ENCODE peak calls at places on chromosome 22, in eight cellular contexts. One of them, this sample, is unnamed.

GRCh38 chr22:29947410-29948387 is 64.7 kb downstream of the MTMR3 start:
- DNase-seq in fibroblast of lung: peak; percentile 35
- DNase-seq in K562: no peak
- DNase-seq in colonic mucosa: no peak
- DNase-seq in Karpas-422: no peak
- DNase-seq in mammary epithelial cell: no peak
- DNase-seq in H1: no peak
- DNase-seq in GM23248: peak; percentile 63
- DNase-seq in this sample: peak; percentile 66

GRCh38 chr22:30695871-30696655 is 1.4 kb downstream of the OSBP2 start:
- DNase-seq in fibroblast of lung: no peak
- DNase-seq in K562: no peak
- DNase-seq in colonic mucosa: no peak
- DNase-seq in Karpas-422: no peak
- DNase-seq in mammary epithelial cell: no peak
- DNase-seq in H1: no peak
- DNase-seq in GM23248: no peak
- DNase-seq in this sample: no peak

GRCh38 chr22:45889539-45890350 is 87.2 kb downstream of the WNT7B start:
- DNase-seq in fibroblast of lung: peak; percentile 24
- DNase-seq in K562: no peak
- DNase-seq in colonic mucosa: no peak
- DNase-seq in Karpas-422: no peak
- DNase-seq in mammary epithelial cell: no peak
- DNase-seq in H1: no peak
- DNase-seq in GM23248: peak; percentile 32
- DNase-seq in this sample: peak; percentile 40

GRCh38 chr22:41341012-41341411 is 39.7 kb downstream of the ZC3H7B start:
- DNase-seq in fibroblast of lung: no peak
- DNase-seq in K562: no peak
- DNase-seq in colonic mucosa: no peak
- DNase-seq in Karpas-422: no peak
- DNase-seq in mammary epithelial cell: no peak
- DNase-seq in H1: no peak
- DNase-seq in GM23248: no peak
- DNase-seq in this sample: no peak

GRCh38 chr22:25822344-25822743 is 80.4 kb downstream of the MYO18B start:
- DNase-seq in fibroblast of lung: no peak
- DNase-seq in K562: no peak
- DNase-seq in colonic mucosa: no peak
- DNase-seq in Karpas-422: no peak
- DNase-seq in mammary epithelial cell: no peak
- DNase-seq in H1: no peak
- DNase-seq in GM23248: no peak
- DNase-seq in this sample: no peak

GRCh38 chr22:42396621-42397331 is 35.4 kb downstream of the NFAM1 start:
- DNase-seq in fibroblast of lung: no peak
- DNase-seq in K562: no peak
- DNase-seq in colonic mucosa: no peak
- DNase-seq in Karpas-422: peak; percentile 71
- DNase-seq in mammary epithelial cell: peak; percentile 19
- DNase-seq in H1: no peak
- DNase-seq in GM23248: no peak
- DNase-seq in this sample: no peak

GRCh38 chr22:32204856-32205722 is at the start of gene RFPL2:
- DNase-seq in fibroblast of lung: no peak
- DNase-seq in K562: no peak
- DNase-seq in colonic mucosa: no peak
- DNase-seq in Karpas-422: no peak
- DNase-seq in mammary epithelial cell: peak; percentile 68
- DNase-seq in H1: peak; percentile 79
- DNase-seq in GM23248: peak; percentile 5
- DNase-seq in this sample: no peak

GRCh38 chr22:27636716-27637503 is 164.6 kb downstream of the MN1 start:
- DNase-seq in fibroblast of lung: no peak
- DNase-seq in K562: no peak
- DNase-seq in colonic mucosa: no peak
- DNase-seq in Karpas-422: no peak
- DNase-seq in mammary epithelial cell: no peak
- DNase-seq in H1: no peak
- DNase-seq in GM23248: no peak
- DNase-seq in this sample: no peak

GRCh38 chr22:26551568-26551967 is 38.4 kb downstream of the TPST2 start:
- DNase-seq in fibroblast of lung: no peak
- DNase-seq in K562: no peak
- DNase-seq in colonic mucosa: no peak
- DNase-seq in Karpas-422: no peak
- DNase-seq in mammary epithelial cell: no peak
- DNase-seq in H1: no peak
- DNase-seq in GM23248: no peak
- DNase-seq in this sample: no peak

GRCh38 chr22:32564170-32565001 is 89.8 kb downstream of the FBXO7 start:
- DNase-seq in fibroblast of lung: peak; percentile 39
- DNase-seq in K562: no peak
- DNase-seq in colonic mucosa: no peak
- DNase-seq in Karpas-422: no peak
- DNase-seq in mammary epithelial cell: no peak
- DNase-seq in H1: no peak
- DNase-seq in GM23248: peak; percentile 96
- DNase-seq in this sample: peak; percentile 42

GRCh38 chr22:27876684-27877083 is 42.4 kb downstream of the PITPNB start:
- DNase-seq in fibroblast of lung: no peak
- DNase-seq in K562: no peak
- DNase-seq in colonic mucosa: no peak
- DNase-seq in Karpas-422: no peak
- DNase-seq in mammary epithelial cell: no peak
- DNase-seq in H1: no peak
- DNase-seq in GM23248: peak; percentile 87
- DNase-seq in this sample: peak; percentile 47

GRCh38 chr22:42468841-42469240 is 36.6 kb upstream of the NFAM1 start:
- DNase-seq in fibroblast of lung: no peak
- DNase-seq in K562: peak; percentile 17
- DNase-seq in colonic mucosa: no peak
- DNase-seq in Karpas-422: no peak
- DNase-seq in mammary epithelial cell: peak; percentile 14
- DNase-seq in H1: no peak
- DNase-seq in GM23248: peak; percentile 32
- DNase-seq in this sample: no peak

GRCh38 chr22:38721551-38721950 is 15.8 kb downstream of the GTPBP1 start:
- DNase-seq in fibroblast of lung: no peak
- DNase-seq in K562: no peak
- DNase-seq in colonic mucosa: no peak
- DNase-seq in Karpas-422: no peak
- DNase-seq in mammary epithelial cell: no peak
- DNase-seq in H1: no peak
- DNase-seq in GM23248: no peak
- DNase-seq in this sample: no peak

GRCh38 chr22:17845790-17846189 is 71.5 kb upstream of the BID start:
- DNase-seq in fibroblast of lung: no peak
- DNase-seq in K562: no peak
- DNase-seq in colonic mucosa: no peak
- DNase-seq in Karpas-422: no peak
- DNase-seq in mammary epithelial cell: no peak
- DNase-seq in H1: no peak
- DNase-seq in GM23248: peak; percentile 14
- DNase-seq in this sample: peak; percentile 11
- H3K9ac ChIP-seq in fibroblast of lung: no peak overlapping the region
- H3K9ac ChIP-seq in K562: no peak overlapping the region
- H3K9ac ChIP-seq in colonic mucosa: no peak overlapping the region
- H3K9ac ChIP-seq in Karpas-422: no peak overlapping the region
- H3K9ac ChIP-seq in mammary epithelial cell: no peak overlapping the region
- H3K9ac ChIP-seq in H1: no peak overlapping the region
- H3K9ac ChIP-seq in GM23248: no peak overlapping the region
- H3K9ac ChIP-seq in this sample: peak overlapping the region; percentile 53

GRCh38 chr22:23244690-23245044 is 64.4 kb downstream of the BCR start:
- DNase-seq in fibroblast of lung: no peak
- DNase-seq in K562: no peak
- DNase-seq in colonic mucosa: no peak
- DNase-seq in Karpas-422: no peak
- DNase-seq in mammary epithelial cell: no peak
- DNase-seq in H1: no peak
- DNase-seq in GM23248: no peak
- DNase-seq in this sample: no peak
- H3K4me1 ChIP-seq in fibroblast of lung: peaks cover 6% of the 10 kb centered on the region
- H3K4me1 ChIP-seq in K562: peaks cover 36% of the 10 kb centered on the region
- H3K4me1 ChIP-seq in colonic mucosa: no peaks in the 10 kb centered on the region
- H3K4me1 ChIP-seq in Karpas-422: peaks cover 88% of the 10 kb centered on the region
- H3K4me1 ChIP-seq in mammary epithelial cell: peaks cover 13% of the 10 kb centered on the region
- H3K4me1 ChIP-seq in H1: peaks cover 50% of the 10 kb centered on the region
- H3K4me1 ChIP-seq in GM23248: peaks cover 28% of the 10 kb centered on the region
- H3K4me1 ChIP-seq in this sample: no peaks in the 10 kb centered on the region

GRCh38 chr22:44729391-44730012 is 22.9 kb upstream of the ARHGAP8 start:
- DNase-seq in fibroblast of lung: peak; percentile 70
- DNase-seq in K562: no peak
- DNase-seq in colonic mucosa: no peak
- DNase-seq in Karpas-422: no peak
- DNase-seq in mammary epithelial cell: no peak
- DNase-seq in H1: peak; percentile 44
- DNase-seq in GM23248: peak; percentile 72
- DNase-seq in this sample: no peak

GRCh38 chr22:44727709-44728108 is 24.7 kb upstream of the ARHGAP8 start:
- DNase-seq in fibroblast of lung: no peak
- DNase-seq in K562: no peak
- DNase-seq in colonic mucosa: no peak
- DNase-seq in Karpas-422: no peak
- DNase-seq in mammary epithelial cell: no peak
- DNase-seq in H1: no peak
- DNase-seq in GM23248: no peak
- DNase-seq in this sample: no peak

GRCh38 chr22:44727148-44727547 is 25.1 kb downstream of the PRR5 start:
- DNase-seq in fibroblast of lung: no peak
- DNase-seq in K562: no peak
- DNase-seq in colonic mucosa: no peak
- DNase-seq in Karpas-422: no peak
- DNase-seq in mammary epithelial cell: no peak
- DNase-seq in H1: no peak
- DNase-seq in GM23248: no peak
- DNase-seq in this sample: no peak

GRCh38 chr22:44730034-44730433 is 22.3 kb upstream of the ARHGAP8 start:
- DNase-seq in fibroblast of lung: no peak
- DNase-seq in K562: no peak
- DNase-seq in colonic mucosa: no peak
- DNase-seq in Karpas-422: no peak
- DNase-seq in mammary epithelial cell: no peak
- DNase-seq in H1: peak; percentile 46
- DNase-seq in GM23248: no peak
- DNase-seq in this sample: no peak

DNA sequence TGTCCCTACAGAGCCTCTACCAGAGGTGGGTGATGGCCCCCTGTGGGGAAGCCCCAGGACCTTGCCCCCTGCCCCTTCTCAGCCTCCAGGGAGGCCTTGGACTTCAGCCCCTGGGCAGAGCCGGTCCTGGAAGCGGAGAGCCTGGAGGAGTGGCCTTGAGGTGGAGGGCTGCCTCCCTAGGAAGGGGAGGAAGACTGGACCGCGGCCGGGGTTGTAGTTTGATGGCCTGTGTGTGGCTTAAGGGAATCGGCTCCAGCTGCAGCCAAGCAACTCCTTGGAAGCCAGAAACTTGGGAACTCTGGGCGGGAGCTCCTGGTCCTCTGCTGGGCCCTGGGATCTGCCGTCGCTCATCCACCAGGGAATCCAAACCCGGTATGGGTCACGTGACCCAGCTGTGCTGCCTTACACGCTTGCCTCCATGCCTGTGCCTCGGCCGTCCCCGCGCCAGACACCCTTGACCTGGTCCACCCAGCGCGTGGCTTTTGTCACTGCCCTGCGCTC is 23.6 kb upstream of the ARHGAP8 start:
- DNase-seq in fibroblast of lung: no peak
- DNase-seq in K562: no peak
- DNase-seq in colonic mucosa: no peak
- DNase-seq in Karpas-422: no peak
- DNase-seq in mammary epithelial cell: no peak
- DNase-seq in H1: no peak
- DNase-seq in GM23248: no peak
- DNase-seq in this sample: no peak
- H3K4me3 ChIP-seq in fibroblast of lung: no peak overlapping the region
- H3K4me3 ChIP-seq in K562: no peak overlapping the region
- H3K4me3 ChIP-seq in colonic mucosa: no peak overlapping the region
- H3K4me3 ChIP-seq in Karpas-422: no peak overlapping the region
- H3K4me3 ChIP-seq in mammary epithelial cell: no peak overlapping the region
- H3K4me3 ChIP-seq in H1: no peak overlapping the region
- H3K4me3 ChIP-seq in GM23248: no peak overlapping the region
- H3K4me3 ChIP-seq in this sample: no peak overlapping the region

GRCh38 chr22:50191041-50191740 is 5.5 kb downstream of the TRABD start:
- DNase-seq in fibroblast of lung: no peak
- DNase-seq in K562: no peak
- DNase-seq in colonic mucosa: peak; percentile 49
- DNase-seq in Karpas-422: peak; percentile 93
- DNase-seq in mammary epithelial cell: no peak
- DNase-seq in H1: no peak
- DNase-seq in GM23248: no peak
- DNase-seq in this sample: peak; percentile 45
- H3K9ac ChIP-seq in fibroblast of lung: peak overlapping the region; percentile 42
- H3K9ac ChIP-seq in K562: peak overlapping the region; percentile 79
- H3K9ac ChIP-seq in colonic mucosa: peak overlapping the region; percentile 84
- H3K9ac ChIP-seq in Karpas-422: peak overlapping the region; percentile 74
- H3K9ac ChIP-seq in mammary epithelial cell: peak overlapping the region; percentile 58
- H3K9ac ChIP-seq in H1: no peak overlapping the region
- H3K9ac ChIP-seq in GM23248: peak overlapping the region; percentile 71
- H3K9ac ChIP-seq in this sample: peak overlapping the region; percentile 73

GRCh38 chr22:35743466-35743865 is 25.8 kb downstream of the APOL5 start:
- DNase-seq in fibroblast of lung: peak; percentile 33
- DNase-seq in K562: no peak
- DNase-seq in colonic mucosa: no peak
- DNase-seq in Karpas-422: no peak
- DNase-seq in mammary epithelial cell: no peak
- DNase-seq in H1: no peak
- DNase-seq in GM23248: peak; percentile 20
- DNase-seq in this sample: peak; percentile 34
- H3K4me1 ChIP-seq in fibroblast of lung: peaks cover 33% of the 10 kb centered on the region
- H3K4me1 ChIP-seq in K562: peaks cover 30% of the 10 kb centered on the region
- H3K4me1 ChIP-seq in colonic mucosa: no peaks in the 10 kb centered on the region
- H3K4me1 ChIP-seq in Karpas-422: peaks cover 35% of the 10 kb centered on the region
- H3K4me1 ChIP-seq in mammary epithelial cell: peaks cover 14% of the 10 kb centered on the region
- H3K4me1 ChIP-seq in H1: peaks cover 10% of the 10 kb centered on the region
- H3K4me1 ChIP-seq in GM23248: peaks cover 54% of the 10 kb centered on the region
- H3K4me1 ChIP-seq in this sample: peaks cover 68% of the 10 kb centered on the region

GRCh38 chr22:20867179-20868099 is 8.6 kb downstream of the SNAP29 start:
- DNase-seq in fibroblast of lung: peak; percentile 62
- DNase-seq in K562: peak; percentile 99
- DNase-seq in colonic mucosa: peak; percentile 85
- DNase-seq in Karpas-422: no peak
- DNase-seq in mammary epithelial cell: no peak
- DNase-seq in H1: no peak
- DNase-seq in GM23248: peak; percentile 33
- DNase-seq in this sample: no peak
- H3K4me3 ChIP-seq in fibroblast of lung: no peak overlapping the region
- H3K4me3 ChIP-seq in K562: peak overlapping the region; percentile 8
- H3K4me3 ChIP-seq in colonic mucosa: no peak overlapping the region
- H3K4me3 ChIP-seq in Karpas-422: no peak overlapping the region
- H3K4me3 ChIP-seq in mammary epithelial cell: no peak overlapping the region
- H3K4me3 ChIP-seq in H1: no peak overlapping the region
- H3K4me3 ChIP-seq in GM23248: no peak overlapping the region
- H3K4me3 ChIP-seq in this sample: no peak overlapping the region